ENCODE peak calls at places on chromosome X, in six cellular contexts. K is GM13976; L is T47D; Y is GM06990; H is cardiac fibroblast; C is stimulated activated CD4-positive, alpha-beta T cell treated with anti-CD3 and anti-CD28 coated beads, Interleukin-4, amount 100 ng/mL, for 1 hour. O is an unnamed sample.

GRCh38 chrX:130110379-130111219 is at the start of gene ELF4:
- DNase-seq in K (peak; percentile 79), L (peak; percentile 51), Y (peak; percentile 78), H (peak; percentile 46), C (peak; percentile 65), O (peak; percentile 56)

GRCh38 chrX:17805120-17805519 is 56.0 kb downstream of the RAI2 start:
- DNase-seq in K (no peak), L (no peak), Y (no peak), H (no peak), C (no peak), O (no peak)

GRCh38 chrX:11478036-11478435 is 184.8 kb downstream of the AMELX start:
- DNase-seq in K (no peak), L (no peak), Y (no peak), H (peak; percentile 64), C (no peak), O (no peak)

GRCh38 chrX:130523460-130524394 is 121.9 kb downstream of the RBMX2 start:
- DNase-seq in K (peak; percentile 25), L (no peak), Y (no peak), H (peak; percentile 1), C (no peak), O (peak; percentile 5)

GRCh38 chrX:154378059-154378798 is 866 bp upstream of the EMD start:
- DNase-seq in K (no peak), L (peak; percentile 54), Y (no peak), H (peak; percentile 43), C (peak; percentile 30), O (no peak)

GRCh38 chrX:72716766-72717165 is 2.7 kb upstream of the PHKA1 start:
- DNase-seq in K (no peak), L (no peak), Y (no peak), H (peak; percentile 0), C (no peak), O (no peak)

GRCh38 chrX:86121916-86122315 is 26.3 kb upstream of the DACH2 start:
- DNase-seq in K (no peak), L (no peak), Y (no peak), H (no peak), C (no peak), O (no peak)

GRCh38 chrX:70007946-70008345 is 41.8 kb downstream of the AWAT2 start:
- DNase-seq in K (no peak), L (no peak), Y (no peak), H (no peak), C (no peak), O (no peak)

GRCh38 chrX:19953145-19953544 is 37.7 kb downstream of the BCLAF3 start:
- DNase-seq in K (no peak), L (no peak), Y (no peak), H (no peak), C (no peak), O (no peak)

GRCh38 chrX:63855896-63856295 is 70.9 kb upstream of the ARHGEF9 start:
- DNase-seq in K (no peak), L (no peak), Y (no peak), H (peak; percentile 73), C (no peak), O (no peak)

GRCh38 chrX:151006410-151007109 is 23.4 kb downstream of the HMGB3 start:
- DNase-seq in K (no peak), L (no peak), Y (no peak), H (no peak), C (no peak), O (no peak)

O was measured in GM12891.